ENCODE peak calls at places on chromosomes 11 and 22, in ten cellular contexts. M is colonic mucosa, O is heart right ventricle, L is astrocyte of the spinal cord, Z is right cardiac atrium, X is fibroblast of villous mesenchyme, Y is bronchial epithelial cell, B is neuronal stem cell, H is breast epithelium, F is esophagus squamous epithelium. E is an unnamed sample.

GRCh38 chr11:132792341-132793140 is 739.8 kb downstream of the OPCML start:
- DNase-seq in M (no peak), X (no peak), O (no peak), F (no peak), B (no peak), Z (no peak), Y (no peak), H (no peak), L (no peak), E (no peak)

GRCh38 chr22:50084085-50084484 is 1.1 kb downstream of the MLC1 start:
- DNase-seq in Z (no peak), X (no peak), B (no peak), O (no peak), M (no peak), F (no peak), Y (no peak), H (no peak), L (no peak), E (no peak)

GRCh38 chr11:2940930-2941821 is 12.0 kb upstream of the PHLDA2 start:
- DNase-seq in F (no peak), Z (peak), M (peak), Y (peak), L (peak), H (no peak), B (no peak), X (no peak), O (no peak), E (no peak)

GRCh38 chr22:34950480-34950879 is 115.5 kb upstream of the ISX start:
- DNase-seq in F (no peak), H (no peak), B (no peak), M (no peak), L (no peak), Z (no peak), X (no peak), O (no peak), Y (no peak), E (no peak)

GRCh38 chr11:46009647-46010046 is 87.2 kb downstream of the LARGE2 start:
- DNase-seq in B (no peak), O (no peak), F (no peak), Z (no peak), X (no peak), L (no peak), M (no peak), Y (peak), H (no peak), E (no peak)

GRCh38 chr11:47296045-47296444 is 26.1 kb downstream of the MADD start:
- DNase-seq in Y (peak), Z (no peak), B (no peak), X (no peak), F (no peak), L (peak), M (no peak), H (no peak), O (no peak), E (no peak)

GRCh38 chr11:34167961-34168360 is 62.5 kb downstream of the NAT10 start:
- DNase-seq in Z (no peak), F (no peak), H (no peak), X (no peak), Y (no peak), B (no peak), O (no peak), L (no peak), M (no peak), E (no peak)

GRCh38 chr22:27424319-27424718 is 377.2 kb downstream of the MN1 start:
- DNase-seq in B (no peak), M (no peak), X (peak), Z (no peak), O (no peak), H (no peak), F (no peak), Y (no peak), L (no peak), E (no peak)

GRCh38 chr11:119356349-119357031 is 10.0 kb upstream of the MFRP start:
- DNase-seq in Z (peak), M (peak), L (peak), X (peak), Y (no peak), F (no peak), O (peak), B (peak), H (peak), E (peak)

GRCh38 chr11:108895579-108896480 is 231.0 kb downstream of the DDX10 start:
- DNase-seq in X (peak), M (no peak), B (no peak), L (peak), O (no peak), F (no peak), H (no peak), Y (peak), Z (no peak), E (no peak)

GRCh38 chr11:86174101-86175046 is 70.2 kb upstream of the EED start:
- DNase-seq in F (peak), B (no peak), X (peak), O (peak), M (no peak), Y (peak), Z (peak), H (peak), L (peak), E (peak)

GRCh38 chr11:131841028-131841427 is 470.6 kb downstream of the NTM start:
- DNase-seq in O (no peak), Z (no peak), L (no peak), M (no peak), Y (no peak), B (no peak), X (peak), F (no peak), H (no peak), E (no peak)

GRCh38 chr22:38941488-38941987 is 15.9 kb upstream of the APOBEC3A start:
- DNase-seq in X (peak), F (no peak), H (no peak), M (no peak), Z (no peak), B (no peak), O (no peak), L (no peak), Y (no peak), E (no peak)

GRCh38 chr11:73875840-73876239 is 806 bp downstream of the COA4 start:
- DNase-seq in F (no peak), Y (no peak), L (no peak), X (no peak), B (no peak), Z (no peak), M (peak), H (no peak), O (no peak), E (no peak)

GRCh38 chr11:67031791-67032561 is 9.0 kb downstream of the SYT12 start:
- DNase-seq in F (no peak), X (peak), M (no peak), B (no peak), L (peak), Y (no peak), O (no peak), Z (no peak), H (no peak), E (peak)

GRCh38 chr11:27875480-27876208 is 175.4 kb upstream of the BDNF start:
- DNase-seq in F (no peak), X (no peak), Y (no peak), H (no peak), B (no peak), L (no peak), Z (no peak), O (no peak), M (no peak), E (no peak)

GRCh38 chr11:126334665-126335462 is 20.6 kb upstream of the ST3GAL4 start:
- DNase-seq in F (no peak), M (no peak), X (peak), B (no peak), O (no peak), L (peak), Y (no peak), Z (no peak), H (peak), E (peak)

GRCh38 chr11:12122083-12122482 is 11.7 kb downstream of the MICAL2 start:
- DNase-seq in H (no peak), M (no peak), Z (no peak), Y (no peak), F (no peak), O (no peak), X (no peak), L (no peak), B (no peak), E (no peak)

GRCh38 chr22:19943665-19944026 is 2.0 kb upstream of the TXNRD2 start:
- DNase-seq in H (no peak), B (no peak), Y (no peak), Z (no peak), X (peak), M (no peak), L (peak), O (no peak), F (no peak), E (no peak)

GRCh38 chr11:104694259-104695070 is 203.8 kb downstream of the CASP12 start:
- DNase-seq in F (no peak), B (no peak), X (peak), L (peak), H (no peak), O (no peak), Y (peak), M (no peak), Z (no peak), E (no peak)

GRCh38 chr22:49155039-49155808 is 672.4 kb downstream of the BRD1 start:
- DNase-seq in L (no peak), H (no peak), M (no peak), B (no peak), X (no peak), Z (no peak), Y (no peak), F (no peak), O (no peak), E (no peak)

GRCh38 chr11:72191961-72192381 is at the start of gene FOLR1:
- DNase-seq in H (no peak), Y (peak), F (no peak), O (no peak), B (peak), X (no peak), L (no peak), Z (no peak), M (no peak), E (peak)

GRCh38 chr22:41780714-41781507 is 19.6 kb upstream of the CCDC134 start:
- DNase-seq in L (peak), B (no peak), M (peak), F (peak), H (no peak), X (peak), O (peak), Y (peak), Z (peak), E (no peak)

GRCh38 chr11:107882095-107882820 is 23.7 kb upstream of the SLC35F2 start:
- DNase-seq in F (no peak), Z (no peak), Y (peak), B (no peak), H (no peak), X (no peak), M (no peak), O (no peak), L (no peak), E (no peak)

GRCh38 chr22:20611418-20611817 is 104.0 kb downstream of the MED15 start:
- DNase-seq in B (no peak), H (no peak), Y (no peak), L (no peak), Z (no peak), O (no peak), F (no peak), X (no peak), M (no peak), E (no peak)

GRCh38 chr22:20451920-20452319 is 14.3 kb upstream of the SCARF2 start:
- DNase-seq in O (no peak), F (no peak), M (no peak), Y (no peak), H (no peak), B (no peak), Z (no peak), L (no peak), X (no peak), E (no peak)

GRCh38 chr22:43812890-43813289 is 785 bp upstream of the EFCAB6 start:
- DNase-seq in B (no peak), Y (no peak), F (no peak), Z (no peak), L (no peak), H (no peak), O (no peak), X (no peak), M (no peak), E (no peak)

GRCh38 chr22:43817402-43817801 is 5.3 kb upstream of the EFCAB6 start:
- DNase-seq in B (no peak), L (no peak), Y (no peak), F (no peak), Z (no peak), X (no peak), M (no peak), O (no peak), H (no peak), E (no peak)

GRCh38 chr22:43814264-43814663 is 2.2 kb upstream of the EFCAB6 start:
- DNase-seq in L (no peak), M (no peak), X (no peak), Y (no peak), F (no peak), Z (no peak), O (no peak), H (no peak), B (no peak), E (no peak)

GRCh38 chr22:43812149-43812842 is at the start of gene EFCAB6:
- DNase-seq in Y (peak), Z (peak), F (peak), L (peak), X (peak), M (peak), B (peak), H (peak), O (peak), E (peak)

GRCh38 chr22:43811777-43812148 is 342 bp downstream of the EFCAB6 start:
- DNase-seq in F (no peak), H (no peak), Y (peak), B (no peak), M (no peak), X (peak), O (no peak), Z (no peak), L (no peak), E (peak)
- H3K4me3 ChIP-seq in F (peak), H (peak), Y (peak), B (peak), M (peak), X (peak), O (peak), Z (peak), L (peak), E (peak)

GRCh38 chr11:130549393-130549999 is 101.1 kb downstream of the ADAMTS15 start:
- DNase-seq in H (no peak), L (no peak), B (no peak), Y (no peak), O (no peak), Z (no peak), X (peak), M (no peak), F (no peak), E (no peak)

GRCh38 chr11:130550160-130550559 is 101.7 kb downstream of the ADAMTS15 start:
- DNase-seq in L (no peak), M (no peak), F (no peak), Y (no peak), O (no peak), H (no peak), X (no peak), Z (no peak), B (no peak), E (no peak)

GRCh38 chr11:130547761-130548490 is 99.5 kb downstream of the ADAMTS15 start:
- DNase-seq in Y (no peak), L (no peak), F (no peak), B (no peak), M (no peak), X (no peak), H (no peak), O (no peak), Z (no peak), E (no peak)

GRCh38 chr11:130546901-130547694 is 98.7 kb downstream of the ADAMTS15 start:
- DNase-seq in Z (no peak), H (no peak), O (no peak), B (no peak), L (no peak), M (no peak), X (no peak), F (no peak), Y (no peak), E (no peak)

GRCh38 chr11:130548491-130548833 is 100.0 kb downstream of the ADAMTS15 start:
- DNase-seq in Z (no peak), F (no peak), Y (peak), M (no peak), L (no peak), X (no peak), B (no peak), O (no peak), H (no peak), E (no peak)
- H3K4me3 ChIP-seq in Z (no peak), F (no peak), Y (no peak), M (no peak), L (no peak), X (no peak), B (no peak), O (no peak), H (no peak), E (no peak)

GRCh38 chr11:10459029-10459970 is 4.2 kb downstream of the AMPD3 start:
- DNase-seq in O (no peak), Y (no peak), F (no peak), H (no peak), Z (no peak), B (no peak), X (no peak), L (no peak), M (no peak), E (no peak)
- H3K4me3 ChIP-seq in O (no peak), Y (no peak), F (no peak), H (no peak), Z (no peak), B (no peak), X (no peak), L (no peak), M (no peak), E (no peak)

GRCh38 chr11:90364527-90364926 is 141.7 kb upstream of the CHORDC1 start:
- DNase-seq in Y (peak), F (no peak), B (no peak), O (no peak), Z (no peak), H (no peak), L (no peak), M (no peak), X (no peak), E (no peak)

GRCh38 chr11:90363739-90364138 is 140.9 kb upstream of the CHORDC1 start:
- DNase-seq in Z (no peak), L (no peak), M (no peak), B (no peak), H (no peak), Y (no peak), X (no peak), F (no peak), O (no peak), E (no peak)
- H3K4me3 ChIP-seq in Z (no peak), L (no peak), M (no peak), B (no peak), H (no peak), Y (no peak), X (no peak), F (no peak), O (no peak), E (no peak)

GRCh38 chr11:65611028-65611757 is 2.8 kb downstream of the MAP3K11 start:
- DNase-seq in M (no peak), B (no peak), O (peak), F (no peak), Y (no peak), Z (peak), L (no peak), H (no peak), X (no peak), E (peak)

GRCh38 chr11:65609711-65610110 is 4.3 kb downstream of the MAP3K11 start:
- DNase-seq in X (no peak), Z (no peak), B (no peak), Y (no peak), H (no peak), L (no peak), O (no peak), F (no peak), M (no peak), E (no peak)

GRCh38 chr11:65613091-65613928 is 711 bp downstream of the MAP3K11 start:
- DNase-seq in H (no peak), O (no peak), L (no peak), Z (peak), B (no peak), X (no peak), M (peak), Y (no peak), F (no peak), E (no peak)

GRCh38 chr11:65612691-65613090 is 1.3 kb downstream of the MAP3K11 start:
- DNase-seq in H (no peak), M (no peak), Y (no peak), O (no peak), X (no peak), B (no peak), Z (no peak), F (no peak), L (no peak), E (no peak)

GRCh38 chr11:65611758-65612603 is 2.0 kb downstream of the MAP3K11 start:
- DNase-seq in F (no peak), H (no peak), X (no peak), Y (no peak), L (peak), B (no peak), M (no peak), Z (no peak), O (peak), E (no peak)
- H3K4me3 ChIP-seq in F (peak), H (peak), X (peak), Y (no peak), L (peak), B (peak), M (peak), Z (peak), O (peak), E (peak)

GRCh38 chr11:68941324-68942089 is 37.8 kb downstream of the IGHMBP2 start:
- DNase-seq in X (no peak), F (no peak), H (peak), B (no peak), L (no peak), M (no peak), O (no peak), Z (no peak), Y (no peak), E (no peak)
- H3K4me3 ChIP-seq in X (no peak), F (no peak), H (no peak), B (no peak), L (no peak), M (no peak), O (no peak), Z (no peak), Y (no peak), E (no peak)

E was measured in dorsolateral prefrontal cortex.